ENCODE peak calls at places on chromosomes 3 and 15, in seven cellular contexts. A is stimulated activated CD4-positive, alpha-beta T cell treated with anti-CD3 and anti-CD28 coated beads, Interleukin-4, amount 100 ng/mL, for 4 hours; Q is NCI-H146; F is cardiac fibroblast; Y is RWPE1; Z is activated CD8-positive, alpha-beta memory T cell treated with anti-CD3 and anti-CD28 coated beads for 4 hours; H is colonic mucosa. S is an unnamed sample.

GRCh38 chr15:101773496-101774100 is 29.7 kb upstream of the OR4F6 start:
- DNase-seq in H (no peak), A (no peak), Q (peak), Z (no peak), Y (no peak), F (no peak), S (no peak)

GRCh38 chr3:145623349-145623748 is 537.6 kb downstream of the PLOD2 start:
- DNase-seq in F (no peak), Z (no peak), Y (no peak), A (no peak), H (no peak), Q (no peak), S (no peak)

GRCh38 chr15:88243895-88244787 is 12.4 kb downstream of the NTRK3 start:
- DNase-seq in H (no peak), Z (no peak), Y (peak), F (peak), Q (no peak), A (no peak), S (peak)

GRCh38 chr3:13124631-13125030 is 51.4 kb upstream of the IQSEC1 start:
- DNase-seq in H (no peak), A (no peak), Z (no peak), Y (no peak), Q (no peak), F (no peak), S (no peak)

GRCh38 chr3:194369522-194370279 is at the start of gene LRRC15:
- DNase-seq in Y (peak), F (peak), H (peak), Q (no peak), Z (no peak), A (no peak), S (no peak)

GRCh38 chr3:164452707-164453106 is 625.6 kb downstream of the SI start:
- DNase-seq in Z (no peak), F (peak), A (no peak), H (no peak), Y (no peak), Q (no peak), S (no peak)

GRCh38 chr3:186251948-186252619 is 110.0 kb downstream of the DGKG start:
- DNase-seq in F (peak), A (no peak), Q (no peak), H (no peak), Z (no peak), Y (no peak), S (no peak)

GRCh38 chr15:75307778-75308390 is 25.2 kb downstream of the GOLGA6D start:
- DNase-seq in H (peak), Y (peak), F (peak), Q (peak), A (no peak), Z (no peak), S (peak)

GRCh38 chr3:60707452-60708020 is 543.7 kb downstream of the FHIT start:
- DNase-seq in H (no peak), Q (no peak), Y (no peak), Z (no peak), F (peak), A (no peak), S (no peak)

GRCh38 chr3:151219056-151219455 is 16.0 kb upstream of the GPR171 start:
- DNase-seq in H (no peak), A (no peak), Z (no peak), F (peak), Q (no peak), Y (peak), S (peak)

GRCh38 chr15:82303956-82304640 is 41.5 kb downstream of the SAXO2 start:
- DNase-seq in F (no peak), Z (no peak), A (no peak), Y (no peak), Q (no peak), H (no peak), S (no peak)

GRCh38 chr15:33030315-33030714 is 164.2 kb downstream of the FMN1 start:
- DNase-seq in Y (no peak), Z (no peak), H (no peak), F (no peak), Q (no peak), A (no peak), S (no peak)

GRCh38 chr3:192915306-192915705 is 2.4 kb downstream of the MB21D2 start:
- DNase-seq in Z (no peak), A (no peak), F (peak), Q (no peak), Y (no peak), H (no peak), S (no peak)

GRCh38 chr3:63644212-63644777 is 8.2 kb upstream of the SNTN start:
- DNase-seq in A (no peak), F (no peak), Z (no peak), Q (peak), Y (no peak), H (no peak), S (no peak)

GRCh38 chr3:158347966-158348365 is 223.0 kb upstream of the MLF1 start:
- DNase-seq in Z (no peak), Y (no peak), H (no peak), Q (no peak), F (peak), A (no peak), S (no peak)

GRCh38 chr3:148211725-148212124 is 486.0 kb upstream of the AGTR1 start:
- DNase-seq in Q (no peak), Y (peak), F (peak), A (no peak), H (peak), Z (no peak), S (peak)

GRCh38 chr3:172787746-172788145 is 37.2 kb downstream of the ECT2 start:
- DNase-seq in A (no peak), Z (no peak), F (peak), H (no peak), Q (no peak), Y (no peak), S (no peak)

GRCh38 chr3:196287405-196288140 is at the start of gene PCYT1A:
- DNase-seq in Q (peak), Y (peak), H (peak), A (peak), Z (peak), F (peak), S (peak)

GRCh38 chr3:175728566-175728965 is 869.4 kb downstream of the NAALADL2 start:
- DNase-seq in A (no peak), Y (no peak), Q (no peak), Z (no peak), F (no peak), H (no peak), S (no peak)

GRCh38 chr3:195411831-195412230 is 31.0 kb downstream of the ACAP2 start:
- DNase-seq in Z (no peak), F (peak), Y (no peak), A (no peak), Q (no peak), H (no peak), S (no peak)

GRCh38 chr3:63807901-63808589 is 11.1 kb upstream of the C3orf49 start:
- DNase-seq in A (no peak), Y (no peak), H (no peak), Q (no peak), F (no peak), Z (no peak), S (no peak)

GRCh38 chr3:42500909-42501308 is 1.5 kb upstream of the VIPR1 start:
- DNase-seq in F (no peak), Q (no peak), Z (no peak), A (no peak), H (no peak), Y (no peak), S (no peak)

GRCh38 chr15:28096411-28096719 is 2.8 kb downstream of the OCA2 start:
- DNase-seq in Y (no peak), Q (no peak), A (no peak), H (no peak), F (peak), Z (no peak), S (no peak)

GRCh38 chr15:73052679-73053397 is 575 bp downstream of the NEO1 start:
- DNase-seq in A (peak), F (peak), Z (no peak), H (peak), Q (peak), Y (peak), S (no peak)